ENCODE peak calls at places on chromosomes 6 and 20, in eight cellular contexts. S is HFFc6; Q is stimulated activated CD4-positive, alpha-beta T cell treated with anti-CD3 and anti-CD28 coated beads, Interleukin-1b, Interleukin-23, amount 100 ng/mL, for 1 hour; D is left ventricle myocardium inferior; N is activated T-cell treated with anti-CD3 and anti-CD28 coated beads for 24 hours; M is A172; J is GOT3; P is GM04503. K is an unnamed sample.

GRCh38 chr20:51447097-51447764 is 95.3 kb downstream of the NFATC2 start:
- DNase-seq in M (peak; percentile 96), S (peak; percentile 96), N (no peak), Q (no peak), D (peak; percentile 30), J (peak; percentile 88), P (peak; percentile 91), K (no peak)

GRCh38 chr6:41704028-41704427 is 31.4 kb downstream of the TFEB start:
- DNase-seq in D (no peak), Q (no peak), S (no peak), J (no peak), M (no peak), N (no peak), P (no peak), K (no peak)

GRCh38 chr20:32582659-32583580 is 2.2 kb downstream of the NOL4L start:
- DNase-seq in D (peak; percentile 25), P (no peak), M (no peak), Q (no peak), J (no peak), N (no peak), S (no peak), K (no peak)

GRCh38 chr6:34142599-34142998 is 3.3 kb downstream of the GRM4 start:
- DNase-seq in J (no peak), M (no peak), P (no peak), S (no peak), D (no peak), N (no peak), Q (no peak), K (no peak)

GRCh38 chr6:122789862-122790739 is 1.0 kb downstream of the SMPDL3A start:
- DNase-seq in M (no peak), D (peak; percentile 20), S (no peak), J (no peak), P (no peak), Q (no peak), N (peak; percentile 4), K (peak; percentile 67)

GRCh38 chr20:43590036-43590391 is 723 bp upstream of the IFT52 start:
- DNase-seq in D (no peak), N (peak; percentile 1), J (no peak), Q (no peak), P (no peak), S (no peak), M (peak; percentile 17), K (no peak)

GRCh38 chr20:46721476-46721875 is 12.0 kb downstream of the SLC2A10 start:
- DNase-seq in P (no peak), Q (no peak), N (no peak), S (no peak), M (no peak), J (no peak), D (no peak), K (no peak)

GRCh38 chr6:41878961-41879405 is 16.2 kb downstream of the USP49 start:
- DNase-seq in N (no peak), M (no peak), S (peak; percentile 73), D (no peak), J (no peak), Q (no peak), P (peak; percentile 84), K (no peak)

GRCh38 chr6:169500688-169501087 is 201.1 kb downstream of the WDR27 start:
- DNase-seq in Q (no peak), D (no peak), N (no peak), J (no peak), S (no peak), M (no peak), P (no peak), K (peak; percentile 60)

GRCh38 chr20:22866757-22867425 is 168.2 kb upstream of the SSTR4 start:
- DNase-seq in Q (no peak), J (no peak), P (no peak), S (no peak), M (no peak), N (no peak), D (no peak), K (no peak)

GRCh38 chr20:59996112-59996511 is 37.9 kb downstream of the CDH26 start:
- DNase-seq in S (no peak), Q (no peak), M (no peak), P (no peak), J (no peak), D (no peak), N (no peak), K (no peak)

GRCh38 chr6:37168809-37169457 is 1.0 kb upstream of the PIM1 start:
- DNase-seq in M (peak; percentile 58), D (no peak), P (peak; percentile 16), N (no peak), J (no peak), S (peak; percentile 52), Q (no peak), K (no peak)

GRCh38 chr20:45047581-45048119 is 53.3 kb downstream of the KCNS1 start:
- DNase-seq in Q (no peak), N (no peak), J (no peak), P (no peak), D (no peak), M (no peak), S (no peak), K (no peak)

GRCh38 chr20:43911066-43911465 is 3.6 kb upstream of the TOX2 start:
- DNase-seq in M (peak; percentile 13), P (no peak), D (no peak), J (no peak), N (no peak), Q (no peak), S (peak; percentile 84), K (no peak)

GRCh38 chr6:7846971-7847818 is 63.4 kb downstream of the TXNDC5 start:
- DNase-seq in J (no peak), Q (no peak), D (no peak), M (no peak), S (no peak), N (no peak), P (peak; percentile 21), K (no peak)

GRCh38 chr6:156776841-156777576 is at the start of gene ARID1B:
- DNase-seq in S (peak; percentile 76), Q (peak; percentile 39), J (peak; percentile 28), P (no peak), D (peak; percentile 85), N (peak; percentile 61), M (peak; percentile 40), K (peak; percentile 93)

GRCh38 chr6:170445984-170446383 is 107.1 kb downstream of the PSMB1 start:
- DNase-seq in Q (no peak), N (no peak), D (no peak), M (no peak), S (no peak), P (no peak), J (no peak), K (no peak)

GRCh38 chr6:150099546-150099945 is 30.6 kb upstream of the ULBP3 start:
- DNase-seq in N (no peak), Q (no peak), D (no peak), S (no peak), J (no peak), M (no peak), P (no peak), K (no peak)

GRCh38 chr6:71457883-71458282 is 169.3 kb downstream of the OGFRL1 start:
- DNase-seq in J (no peak), N (no peak), S (no peak), M (no peak), Q (no peak), P (no peak), D (no peak), K (no peak)